ENCODE peak calls at places on chromosomes 5 and 9, in four cellular contexts. One of them, this sample, is unnamed.

GRCh38 chr5:124457101-124457500 is 289.3 kb downstream of the ZNF608 start:
- DNase-seq in HFFc6: no peak
- DNase-seq in IMR-90: no peak
- DNase-seq in foreskin fibroblast: no peak
- DNase-seq in this sample: no peak

GRCh38 chr5:172420215-172420934 is 34.0 kb downstream of the SH3PXD2B start:
- DNase-seq in HFFc6: peak
- DNase-seq in IMR-90: peak
- DNase-seq in foreskin fibroblast: peak
- DNase-seq in this sample: no peak

GRCh38 chr9:35760651-35761050 is 6.6 kb upstream of the MSMP start:
- DNase-seq in HFFc6: no peak
- DNase-seq in IMR-90: peak
- DNase-seq in foreskin fibroblast: no peak
- DNase-seq in this sample: no peak

GRCh38 chr5:17238521-17239041 is 21.1 kb downstream of the BASP1 start:
- DNase-seq in HFFc6: peak
- DNase-seq in IMR-90: peak
- DNase-seq in foreskin fibroblast: peak
- DNase-seq in this sample: no peak

GRCh38 chr5:77123057-77123456 is 36.0 kb upstream of the ZBED3 start:
- DNase-seq in HFFc6: no peak
- DNase-seq in IMR-90: no peak
- DNase-seq in foreskin fibroblast: no peak
- DNase-seq in this sample: no peak

GRCh38 chr5:143679777-143680176 is 132.2 kb upstream of the HMHB1 start:
- DNase-seq in HFFc6: peak
- DNase-seq in IMR-90: peak
- DNase-seq in foreskin fibroblast: peak
- DNase-seq in this sample: no peak

GRCh38 chr5:7659420-7659819 is 191.5 kb downstream of the CFAP90 start:
- DNase-seq in HFFc6: no peak
- DNase-seq in IMR-90: no peak
- DNase-seq in foreskin fibroblast: no peak
- DNase-seq in this sample: no peak

GRCh38 chr5:175663191-175664184 is 5.6 kb downstream of the HRH2 start:
- DNase-seq in HFFc6: no peak
- DNase-seq in IMR-90: no peak
- DNase-seq in foreskin fibroblast: no peak
- DNase-seq in this sample: no peak

GRCh38 chr9:18324928-18325327 is 149.0 kb upstream of the ADAMTSL1 start:
- DNase-seq in HFFc6: no peak
- DNase-seq in IMR-90: peak
- DNase-seq in foreskin fibroblast: no peak
- DNase-seq in this sample: no peak

GRCh38 chr5:98934581-98934980 is 5.8 kb upstream of the CHD1 start:
- DNase-seq in HFFc6: peak
- DNase-seq in IMR-90: peak
- DNase-seq in foreskin fibroblast: no peak
- DNase-seq in this sample: no peak

GRCh38 chr9:136400038-136400834 is at the start of gene SNAPC4:
- DNase-seq in HFFc6: peak
- DNase-seq in IMR-90: peak
- DNase-seq in foreskin fibroblast: peak
- DNase-seq in this sample: peak

GRCh38 chr9:99822596-99823391 is 1.1 kb downstream of the NR4A3 start:
- DNase-seq in HFFc6: peak
- DNase-seq in IMR-90: peak
- DNase-seq in foreskin fibroblast: peak
- DNase-seq in this sample: peak

GRCh38 chr9:130741831-130742449 is 48.4 kb downstream of the EXOSC2 start:
- DNase-seq in HFFc6: peak
- DNase-seq in IMR-90: peak
- DNase-seq in foreskin fibroblast: peak
- DNase-seq in this sample: no peak

GRCh38 chr9:121485618-121486531 is 13.8 kb downstream of the GGTA1 start:
- DNase-seq in HFFc6: no peak
- DNase-seq in IMR-90: no peak
- DNase-seq in foreskin fibroblast: no peak
- DNase-seq in this sample: no peak

GRCh38 chr9:81312346-81312745 is 377.0 kb downstream of the TLE1 start:
- DNase-seq in HFFc6: no peak
- DNase-seq in IMR-90: no peak
- DNase-seq in foreskin fibroblast: no peak
- DNase-seq in this sample: no peak
- TF ChIP-seq CTCF in HFFc6: peak
- TF ChIP-seq CTCF in IMR-90: peak
- TF ChIP-seq CTCF in foreskin fibroblast: no peak
- TF ChIP-seq CTCF in this sample: no peak

GRCh38 chr5:39411051-39411450 is 13.7 kb downstream of the DAB2 start:
- DNase-seq in HFFc6: peak
- DNase-seq in IMR-90: peak
- DNase-seq in foreskin fibroblast: peak
- DNase-seq in this sample: no peak
- TF ChIP-seq CTCF in HFFc6: no peak
- TF ChIP-seq CTCF in IMR-90: no peak
- TF ChIP-seq CTCF in foreskin fibroblast: no peak
- TF ChIP-seq CTCF in this sample: no peak

GRCh38 chr5:179404321-179405053 is 59.2 kb upstream of the ADAMTS2 start:
- DNase-seq in HFFc6: peak
- DNase-seq in IMR-90: peak
- DNase-seq in foreskin fibroblast: peak
- DNase-seq in this sample: peak
- TF ChIP-seq CTCF in HFFc6: peak
- TF ChIP-seq CTCF in IMR-90: peak
- TF ChIP-seq CTCF in foreskin fibroblast: peak
- TF ChIP-seq CTCF in this sample: peak

GRCh38 chr5:72209515-72210115 is 102.3 kb downstream of the MAP1B start:
- DNase-seq in HFFc6: peak
- DNase-seq in IMR-90: no peak
- DNase-seq in foreskin fibroblast: peak
- DNase-seq in this sample: no peak
- TF ChIP-seq CTCF in HFFc6: no peak
- TF ChIP-seq CTCF in IMR-90: no peak
- TF ChIP-seq CTCF in foreskin fibroblast: no peak
- TF ChIP-seq CTCF in this sample: no peak

GRCh38 chr9:90874194-90874593 is 72.6 kb downstream of the SYK start:
- DNase-seq in HFFc6: no peak
- DNase-seq in IMR-90: no peak
- DNase-seq in foreskin fibroblast: no peak
- DNase-seq in this sample: no peak
- TF ChIP-seq CTCF in HFFc6: peak
- TF ChIP-seq CTCF in IMR-90: no peak
- TF ChIP-seq CTCF in foreskin fibroblast: no peak
- TF ChIP-seq CTCF in this sample: peak

GRCh38 chr5:158725223-158725825 is 374.4 kb downstream of the EBF1 start:
- DNase-seq in HFFc6: no peak
- DNase-seq in IMR-90: no peak
- DNase-seq in foreskin fibroblast: no peak
- DNase-seq in this sample: no peak
- TF ChIP-seq CTCF in HFFc6: no peak
- TF ChIP-seq CTCF in IMR-90: no peak
- TF ChIP-seq CTCF in foreskin fibroblast: peak
- TF ChIP-seq CTCF in this sample: no peak

GRCh38 chr5:8905021-8905420 is 640.9 kb downstream of the SEMA5A start:
- DNase-seq in HFFc6: peak
- DNase-seq in IMR-90: peak
- DNase-seq in foreskin fibroblast: peak
- DNase-seq in this sample: no peak

GRCh38 chr5:8912106-8912505 is 633.8 kb downstream of the SEMA5A start:
- DNase-seq in HFFc6: peak
- DNase-seq in IMR-90: peak
- DNase-seq in foreskin fibroblast: peak
- DNase-seq in this sample: no peak

GRCh38 chr5:8907168-8907868 is 638.6 kb downstream of the SEMA5A start:
- DNase-seq in HFFc6: peak
- DNase-seq in IMR-90: peak
- DNase-seq in foreskin fibroblast: peak
- DNase-seq in this sample: no peak

GRCh38 chr5:8906303-8906967 is 639.4 kb downstream of the SEMA5A start:
- DNase-seq in HFFc6: peak
- DNase-seq in IMR-90: peak
- DNase-seq in foreskin fibroblast: peak
- DNase-seq in this sample: no peak

GRCh38 chr5:8908055-8908683 is 637.7 kb downstream of the SEMA5A start:
- DNase-seq in HFFc6: peak
- DNase-seq in IMR-90: peak
- DNase-seq in foreskin fibroblast: no peak
- DNase-seq in this sample: no peak
- TF ChIP-seq CTCF in HFFc6: peak
- TF ChIP-seq CTCF in IMR-90: peak
- TF ChIP-seq CTCF in foreskin fibroblast: peak
- TF ChIP-seq CTCF in this sample: peak

GRCh38 chr5:181086410-181087229 is 44.3 kb downstream of the OR2V1 start:
- DNase-seq in HFFc6: no peak
- DNase-seq in IMR-90: no peak
- DNase-seq in foreskin fibroblast: no peak
- DNase-seq in this sample: no peak

GRCh38 chr5:181084631-181085195 is 44.6 kb downstream of the BTNL9 start:
- DNase-seq in HFFc6: no peak
- DNase-seq in IMR-90: no peak
- DNase-seq in foreskin fibroblast: no peak
- DNase-seq in this sample: no peak

GRCh38 chr5:181087309-181087708 is 43.7 kb downstream of the OR2V1 start:
- DNase-seq in HFFc6: no peak
- DNase-seq in IMR-90: no peak
- DNase-seq in foreskin fibroblast: no peak
- DNase-seq in this sample: no peak

GRCh38 chr5:181092428-181092827 is 38.5 kb downstream of the OR2V1 start:
- DNase-seq in HFFc6: no peak
- DNase-seq in IMR-90: no peak
- DNase-seq in foreskin fibroblast: no peak
- DNase-seq in this sample: no peak

DNA sequence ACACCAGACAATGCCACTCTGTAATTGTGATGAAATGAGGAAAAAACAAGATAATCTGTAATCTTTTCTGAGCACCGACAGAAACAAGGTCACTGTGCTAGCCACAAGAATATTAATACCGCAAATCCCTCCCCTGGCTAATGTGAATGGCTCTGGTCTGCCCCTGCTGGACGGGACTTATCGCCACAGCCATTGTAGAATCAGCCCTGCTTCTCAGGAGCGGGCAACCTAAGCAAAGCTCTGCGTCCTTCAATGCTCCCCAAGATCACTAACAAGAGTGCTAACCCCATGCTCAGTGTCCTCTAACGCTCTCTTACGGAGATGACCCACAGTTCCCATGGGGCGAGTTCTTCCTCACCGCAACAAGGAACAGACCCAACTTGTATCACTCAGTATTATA is 42.7 kb downstream of the OR2V1 start:
- DNase-seq in HFFc6: no peak
- DNase-seq in IMR-90: no peak
- DNase-seq in foreskin fibroblast: no peak
- DNase-seq in this sample: no peak
- TF ChIP-seq CTCF in HFFc6: peak
- TF ChIP-seq CTCF in IMR-90: peak
- TF ChIP-seq CTCF in foreskin fibroblast: peak
- TF ChIP-seq CTCF in this sample: peak